ENCODE peak calls at places on chromosomes 11 and 22, in five cellular contexts. One of them, this sample, is unnamed.

GRCh38 chr11:120662071-120662611 is 150.6 kb downstream of the GRIK4 start:
- DNase-seq in SK-N-DZ: no peak
- DNase-seq in immature natural killer cell: no peak
- DNase-seq in IMR-90: no peak
- DNase-seq in ACHN: no peak
- DNase-seq in this sample: no peak

GRCh38 chr11:122910775-122911174 is 28.2 kb downstream of the JHY start:
- DNase-seq in SK-N-DZ: no peak
- DNase-seq in immature natural killer cell: no peak
- DNase-seq in IMR-90: peak; percentile 38
- DNase-seq in ACHN: peak; percentile 46
- DNase-seq in this sample: no peak

GRCh38 chr11:69049490-69049867 is 747 bp downstream of the TPCN2 start:
- DNase-seq in SK-N-DZ: no peak
- DNase-seq in immature natural killer cell: no peak
- DNase-seq in IMR-90: no peak
- DNase-seq in ACHN: no peak
- DNase-seq in this sample: peak; percentile 46

GRCh38 chr11:44270403-44271192 is 39.3 kb downstream of the ALX4 start:
- DNase-seq in SK-N-DZ: no peak
- DNase-seq in immature natural killer cell: no peak
- DNase-seq in IMR-90: no peak
- DNase-seq in ACHN: no peak
- DNase-seq in this sample: no peak

GRCh38 chr11:26134481-26135355 is 197.2 kb upstream of the ANO3 start:
- DNase-seq in SK-N-DZ: peak; percentile 31
- DNase-seq in immature natural killer cell: no peak
- DNase-seq in IMR-90: peak; percentile 38
- DNase-seq in ACHN: peak; percentile 4
- DNase-seq in this sample: peak; percentile 13

GRCh38 chr11:65651589-65652510 is 10.9 kb downstream of the RELA start:
- DNase-seq in SK-N-DZ: no peak
- DNase-seq in immature natural killer cell: no peak
- DNase-seq in IMR-90: peak; percentile 38
- DNase-seq in ACHN: no peak
- DNase-seq in this sample: peak; percentile 75

GRCh38 chr11:119356349-119357031 is 10.0 kb upstream of the MFRP start:
- DNase-seq in SK-N-DZ: no peak
- DNase-seq in immature natural killer cell: peak; percentile 62
- DNase-seq in IMR-90: peak; percentile 66
- DNase-seq in ACHN: peak; percentile 77
- DNase-seq in this sample: peak; percentile 92

GRCh38 chr11:101255036-101255435 is 125.4 kb upstream of the PGR start:
- DNase-seq in SK-N-DZ: no peak
- DNase-seq in immature natural killer cell: no peak
- DNase-seq in IMR-90: no peak
- DNase-seq in ACHN: no peak
- DNase-seq in this sample: no peak

GRCh38 chr22:17788528-17789378 is 14.5 kb upstream of the BID start:
- DNase-seq in SK-N-DZ: no peak
- DNase-seq in immature natural killer cell: no peak
- DNase-seq in IMR-90: no peak
- DNase-seq in ACHN: no peak
- DNase-seq in this sample: no peak

GRCh38 chr11:69881467-69882269 is 62.5 kb upstream of the FGF3 start:
- DNase-seq in SK-N-DZ: no peak
- DNase-seq in immature natural killer cell: no peak
- DNase-seq in IMR-90: no peak
- DNase-seq in ACHN: no peak
- DNase-seq in this sample: no peak

GRCh38 chr11:109306322-109306721 is 115.7 kb upstream of the C11orf87 start:
- DNase-seq in SK-N-DZ: no peak
- DNase-seq in immature natural killer cell: no peak
- DNase-seq in IMR-90: peak; percentile 3
- DNase-seq in ACHN: no peak
- DNase-seq in this sample: no peak

GRCh38 chr11:134497586-134497985 is 85.5 kb upstream of the B3GAT1 start:
- DNase-seq in SK-N-DZ: no peak
- DNase-seq in immature natural killer cell: no peak
- DNase-seq in IMR-90: no peak
- DNase-seq in ACHN: no peak
- DNase-seq in this sample: no peak

GRCh38 chr22:24400037-24400725 is 27.2 kb upstream of the ADORA2A start:
- DNase-seq in SK-N-DZ: no peak
- DNase-seq in immature natural killer cell: no peak
- DNase-seq in IMR-90: no peak
- DNase-seq in ACHN: no peak
- DNase-seq in this sample: no peak

GRCh38 chr11:43955381-43956118 is 13.1 kb downstream of the C11orf96 start:
- DNase-seq in SK-N-DZ: no peak
- DNase-seq in immature natural killer cell: no peak
- DNase-seq in IMR-90: peak; percentile 10
- DNase-seq in ACHN: no peak
- DNase-seq in this sample: no peak

GRCh38 chr22:37569009-37569920 is 9.0 kb downstream of the CDC42EP1 start:
- DNase-seq in SK-N-DZ: no peak
- DNase-seq in immature natural killer cell: no peak
- DNase-seq in IMR-90: no peak
- DNase-seq in ACHN: no peak
- DNase-seq in this sample: no peak

GRCh38 chr11:94926698-94927237 is 46.6 kb downstream of the CWC15 start:
- DNase-seq in SK-N-DZ: no peak
- DNase-seq in immature natural killer cell: no peak
- DNase-seq in IMR-90: peak; percentile 94
- DNase-seq in ACHN: peak; percentile 5
- DNase-seq in this sample: peak; percentile 83

GRCh38 chr11:9347100-9347499 is 32.7 kb upstream of the TMEM41B start:
- DNase-seq in SK-N-DZ: no peak
- DNase-seq in immature natural killer cell: no peak
- DNase-seq in IMR-90: no peak
- DNase-seq in ACHN: no peak
- DNase-seq in this sample: no peak

GRCh38 chr11:8090756-8091155 is 9.7 kb downstream of the TUB start:
- DNase-seq in SK-N-DZ: peak; percentile 62
- DNase-seq in immature natural killer cell: no peak
- DNase-seq in IMR-90: no peak
- DNase-seq in ACHN: peak; percentile 26
- DNase-seq in this sample: peak; percentile 46

GRCh38 chr22:47098121-47098520 is 335.7 kb downstream of the TBC1D22A start:
- DNase-seq in SK-N-DZ: no peak
- DNase-seq in immature natural killer cell: no peak
- DNase-seq in IMR-90: no peak
- DNase-seq in ACHN: no peak
- DNase-seq in this sample: no peak

GRCh38 chr22:28896611-28897010 is 13.2 kb downstream of the ZNRF3 start:
- DNase-seq in SK-N-DZ: no peak
- DNase-seq in immature natural killer cell: no peak
- DNase-seq in IMR-90: no peak
- DNase-seq in ACHN: no peak
- DNase-seq in this sample: no peak

GRCh38 chr11:29018631-29019030 is 910.4 kb downstream of the METTL15 start:
- DNase-seq in SK-N-DZ: no peak
- DNase-seq in immature natural killer cell: no peak
- DNase-seq in IMR-90: peak; percentile 89
- DNase-seq in ACHN: peak; percentile 71
- DNase-seq in this sample: peak; percentile 33

GRCh38 chr22:49966041-49966715 is 5.6 kb downstream of the PIM3 start:
- DNase-seq in SK-N-DZ: no peak
- DNase-seq in immature natural killer cell: no peak
- DNase-seq in IMR-90: no peak
- DNase-seq in ACHN: no peak
- DNase-seq in this sample: no peak

GRCh38 chr11:2537896-2538855 is 93.4 kb downstream of the KCNQ1 start:
- DNase-seq in SK-N-DZ: no peak
- DNase-seq in immature natural killer cell: no peak
- DNase-seq in IMR-90: no peak
- DNase-seq in ACHN: no peak
- DNase-seq in this sample: no peak

GRCh38 chr11:64591257-64592233 is 525 bp downstream of the SLC22A12 start:
- DNase-seq in SK-N-DZ: no peak
- DNase-seq in immature natural killer cell: no peak
- DNase-seq in IMR-90: no peak
- DNase-seq in ACHN: no peak
- DNase-seq in this sample: no peak

GRCh38 chr11:30786392-30787120 is 200.4 kb upstream of the MPPED2 start:
- DNase-seq in SK-N-DZ: no peak
- DNase-seq in immature natural killer cell: no peak
- DNase-seq in IMR-90: peak; percentile 37
- DNase-seq in ACHN: no peak
- DNase-seq in this sample: no peak

GRCh38 chr22:47051435-47052175 is 289.2 kb downstream of the TBC1D22A start:
- DNase-seq in SK-N-DZ: no peak
- DNase-seq in immature natural killer cell: no peak
- DNase-seq in IMR-90: no peak
- DNase-seq in ACHN: no peak
- DNase-seq in this sample: no peak

GRCh38 chr11:62013266-62014157 is 46.1 kb upstream of the FTH1 start:
- DNase-seq in SK-N-DZ: no peak
- DNase-seq in immature natural killer cell: no peak
- DNase-seq in IMR-90: no peak
- DNase-seq in ACHN: no peak
- DNase-seq in this sample: no peak

GRCh38 chr11:73350908-73351636 is 25.1 kb upstream of the RELT start:
- DNase-seq in SK-N-DZ: peak; percentile 61
- DNase-seq in immature natural killer cell: peak; percentile 76
- DNase-seq in IMR-90: peak; percentile 84
- DNase-seq in ACHN: peak; percentile 47
- DNase-seq in this sample: peak; percentile 90

GRCh38 chr11:63639195-63639832 is 25.1 kb upstream of the PLAAT3 start:
- DNase-seq in SK-N-DZ: no peak
- DNase-seq in immature natural killer cell: peak; percentile 17
- DNase-seq in IMR-90: peak; percentile 27
- DNase-seq in ACHN: peak; percentile 36
- DNase-seq in this sample: no peak

This sample was measured in AG08396.